ENCODE peak calls at places on chromosomes 6 and 20, in seven cellular contexts. Z, D, K, V, Q, G and A are unnamed samples.

GRCh38 chr20:44050925-44051660 is 135.9 kb downstream of the JPH2 start:
- DNase-seq in V (no peak), K (no peak), Z (peak; percentile 68), D (peak; percentile 24), G (no peak), Q (peak; percentile 33), A (peak; percentile 51)

GRCh38 chr20:50224553-50225255 is 34.1 kb downstream of the CEBPB start:
- DNase-seq in Q (no peak), Z (peak; percentile 93), V (peak; percentile 17), D (peak; percentile 42), K (peak; percentile 35), G (peak; percentile 47), A (no peak)

GRCh38 chr6:15245361-15246216 is at the start of gene JARID2:
- DNase-seq in Q (peak; percentile 93), K (peak; percentile 97), V (peak; percentile 99), Z (peak; percentile 99), D (peak; percentile 99), G (peak; percentile 98), A (peak; percentile 99)

GRCh38 chr20:45347936-45348809 is at the start of gene SDC4:
- DNase-seq in Z (peak; percentile 84), D (peak; percentile 80), G (peak; percentile 69), Q (peak; percentile 63), V (no peak), K (peak; percentile 86), A (peak; percentile 83)

GRCh38 chr6:151321438-151321837 is 69.9 kb downstream of the ZBTB2 start:
- DNase-seq in G (no peak), Q (no peak), D (no peak), K (no peak), V (no peak), Z (no peak), A (no peak)

GRCh38 chr6:112571886-112572285 is 224.8 kb downstream of the RFPL4B start:
- DNase-seq in V (no peak), D (no peak), K (no peak), Z (no peak), Q (no peak), G (no peak), A (no peak)

GRCh38 chr6:139490482-139490881 is 116.0 kb upstream of the CITED2 start:
- DNase-seq in Q (no peak), V (peak; percentile 67), K (no peak), Z (no peak), G (no peak), D (peak; percentile 37), A (no peak)

GRCh38 chr6:2733324-2733723 is 17.4 kb downstream of the MYLK4 start:
- DNase-seq in Q (no peak), K (peak; percentile 82), Z (no peak), D (peak; percentile 39), G (no peak), V (peak; percentile 98), A (peak; percentile 90)

GRCh38 chr20:64192406-64192805 is 28.2 kb downstream of the MYT1 start:
- DNase-seq in G (peak; percentile 75), V (no peak), Q (peak; percentile 74), Z (no peak), D (no peak), K (no peak), A (no peak)

GRCh38 chr6:161436106-161436876 is 162.4 kb upstream of the AGPAT4 start:
- DNase-seq in K (no peak), Z (no peak), G (no peak), D (no peak), V (no peak), Q (no peak), A (no peak)

GRCh38 chr6:42390228-42390934 is 61.3 kb downstream of the TRERF1 start:
- DNase-seq in K (no peak), G (no peak), Q (no peak), D (no peak), V (no peak), Z (peak; percentile 40), A (no peak)

GRCh38 chr6:144897441-144897921 is 612.3 kb downstream of the UTRN start:
- DNase-seq in Q (no peak), G (no peak), Z (no peak), V (no peak), D (no peak), K (no peak), A (no peak)

GRCh38 chr6:44464527-44465310 is 77.2 kb downstream of the CDC5L start:
- DNase-seq in V (no peak), Q (peak; percentile 33), D (no peak), Z (no peak), G (peak; percentile 12), K (no peak), A (no peak)

GRCh38 chr6:38307730-38308129 is 332.0 kb downstream of the BTBD9 start:
- DNase-seq in G (no peak), Z (no peak), V (peak; percentile 1), Q (no peak), D (no peak), K (no peak), A (no peak)

GRCh38 chr6:138226701-138227315 is 8.5 kb upstream of the PBOV1 start:
- DNase-seq in D (no peak), Q (no peak), G (no peak), V (no peak), K (no peak), Z (no peak), A (no peak)

GRCh38 chr20:62367136-62367482 is at the start of gene LAMA5:
- DNase-seq in K (peak; percentile 87), D (peak; percentile 72), Z (no peak), V (no peak), Q (no peak), G (peak; percentile 79), A (no peak)

GRCh38 chr20:62364911-62365736 is 2.0 kb downstream of the LAMA5 start:
- DNase-seq in K (no peak), Z (no peak), G (no peak), V (no peak), Q (peak; percentile 45), D (peak; percentile 56), A (no peak)

GRCh38 chr20:62367483-62368302 is 581 bp upstream of the LAMA5 start:
- DNase-seq in D (peak; percentile 60), G (peak; percentile 70), K (no peak), Z (no peak), V (peak; percentile 21), Q (peak; percentile 83), A (no peak)

GRCh38 chr20:62365814-62366369 is 1.2 kb downstream of the LAMA5 start:
- DNase-seq in Q (no peak), V (no peak), D (no peak), Z (no peak), G (peak; percentile 67), K (peak; percentile 89), A (no peak)

DNA sequence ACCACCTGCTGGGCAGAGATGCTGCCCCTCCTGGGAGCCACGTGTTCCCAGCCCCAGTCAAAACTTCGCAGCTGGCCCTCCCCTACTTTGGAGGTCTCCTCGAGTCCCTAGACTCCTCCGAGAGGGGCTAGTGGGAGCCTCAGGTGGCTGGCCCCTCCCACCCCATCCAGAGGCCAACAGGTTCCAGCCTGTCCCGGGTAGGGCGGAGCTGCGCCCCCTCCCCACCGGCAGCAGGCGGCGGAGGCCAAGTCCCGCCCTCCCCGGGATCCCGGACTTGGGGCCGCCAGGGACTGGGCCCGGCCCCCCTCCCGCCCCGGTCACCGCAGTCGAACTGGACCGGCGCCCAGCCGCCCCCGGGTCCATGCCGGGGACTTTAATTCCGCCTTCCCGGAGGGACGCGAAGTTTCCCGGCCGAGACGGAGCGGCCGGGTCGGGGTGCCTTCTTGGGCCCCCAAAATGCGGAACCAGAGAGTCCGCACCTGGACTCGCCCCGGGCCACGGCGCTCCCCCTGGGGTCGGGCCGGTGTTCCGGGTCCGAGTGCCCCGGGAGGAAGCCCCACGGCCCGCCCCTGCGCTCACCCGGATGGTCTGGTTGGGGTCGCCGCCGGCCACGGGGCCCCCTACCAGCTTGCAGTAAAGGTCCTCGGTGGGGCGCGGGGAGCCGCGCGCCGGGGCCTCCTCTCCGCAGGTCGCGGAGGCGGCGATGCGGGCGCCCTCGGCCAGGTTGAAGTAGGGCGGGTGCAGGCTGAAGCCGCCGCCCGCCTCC is 559 bp downstream of the LAMA5 start:
- DNase-seq in V (no peak), Q (peak; percentile 85), G (peak; percentile 91), D (no peak), K (peak; percentile 83), Z (no peak), A (no peak)
- H3K4me3 ChIP-seq in V (peak overlapping the region; percentile 38), Q (peak overlapping the region; percentile 94), G (peak overlapping the region; percentile 88), D (peak overlapping the region; percentile 90), K (peak overlapping the region; percentile 78), Z (peak overlapping the region; percentile 83), A (peak overlapping the region; percentile 76)

DNA sequence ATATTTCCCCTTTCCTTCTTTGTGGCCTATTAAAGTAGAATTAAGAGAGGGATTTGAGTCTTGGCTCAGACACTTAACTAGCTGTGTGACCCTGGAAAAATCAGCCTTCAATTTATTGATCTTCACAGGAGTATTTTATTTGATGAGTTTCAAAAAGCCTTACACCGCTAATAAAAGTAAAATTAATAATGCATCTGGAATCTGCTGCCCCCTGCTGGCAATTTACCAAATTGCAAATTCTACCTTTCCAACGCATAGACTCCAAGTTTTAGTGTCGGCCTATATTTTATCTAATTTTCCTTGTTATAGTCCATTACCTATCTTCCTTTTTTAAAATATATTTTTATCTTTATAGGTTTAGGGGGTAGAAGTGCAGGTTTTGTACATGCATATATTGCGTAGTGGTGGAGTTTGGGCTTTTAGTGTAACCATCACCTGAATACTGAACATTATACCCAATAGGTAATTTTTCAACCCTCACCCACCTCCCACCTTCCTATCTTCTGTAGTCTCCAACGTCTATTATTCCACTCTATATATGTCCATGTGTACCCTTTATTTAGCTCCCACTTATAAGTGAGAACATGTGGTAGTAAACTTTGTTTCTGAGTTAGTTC is 46.3 kb downstream of the GOPC start:
- DNase-seq in G (peak; percentile 40), K (no peak), Z (no peak), Q (peak; percentile 74), V (peak; percentile 11), D (peak; percentile 66), A (no peak)
- TF ChIP-seq POLR2AphosphoS5 in G (no peak), K (no peak), Z (no peak), Q (no peak), V (no peak), D (no peak), A (no peak)

DNA sequence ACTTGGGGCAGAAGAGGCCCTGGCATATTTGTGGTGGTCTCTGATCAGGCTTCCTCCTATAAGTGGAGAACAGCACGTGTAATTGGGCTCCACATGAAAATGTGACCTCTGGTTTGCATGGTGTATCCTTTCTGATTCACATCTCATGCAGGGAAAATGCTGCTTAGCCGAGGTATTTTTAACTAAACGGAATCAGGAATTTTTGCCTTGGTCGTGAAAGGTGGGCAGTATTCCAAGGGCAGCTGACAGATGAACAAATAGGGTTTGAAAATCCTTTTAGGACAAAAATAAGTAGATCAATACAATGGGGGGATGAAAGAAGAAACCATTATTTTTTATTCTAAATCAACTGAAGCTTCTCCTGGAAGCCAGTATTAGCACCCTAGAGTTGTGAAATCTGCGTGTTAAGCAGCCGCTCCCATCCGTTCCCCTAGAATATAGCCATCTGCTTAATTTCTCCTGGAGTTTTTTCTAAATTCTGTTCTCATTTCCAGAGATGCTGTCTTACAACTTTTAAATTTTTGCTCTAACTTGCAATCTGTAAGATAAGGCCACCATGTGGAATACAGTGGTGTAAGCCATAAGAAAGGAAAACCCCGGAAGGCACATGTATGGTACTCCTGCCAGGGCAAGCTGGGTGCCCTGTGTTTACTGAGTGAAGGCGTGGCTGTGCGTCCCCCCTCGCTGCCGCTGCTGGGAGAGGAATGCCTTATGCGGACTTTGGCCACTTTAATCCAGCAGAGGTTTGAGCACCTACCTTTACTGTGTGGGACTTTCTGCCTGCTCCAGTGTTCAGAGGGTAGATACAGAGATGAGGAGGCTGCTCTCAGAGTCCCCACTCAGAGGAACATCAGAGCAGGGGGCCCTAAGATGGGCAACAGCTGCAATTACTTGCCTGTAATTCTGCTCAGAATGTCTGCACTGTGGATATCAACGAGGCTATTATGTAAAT is 52.4 kb downstream of the SYNJ2 start:
- DNase-seq in Q (no peak), D (peak; percentile 77), Z (no peak), V (no peak), K (no peak), G (no peak), A (no peak)
- TF ChIP-seq CTCF in Q (no peak), D (no peak), Z (no peak), V (no peak), K (no peak), G (no peak), A (no peak)

GRCh38 chr6:31538805-31539400 is 2.9 kb downstream of the DDX39B start:
- DNase-seq in G (no peak), Z (no peak), D (no peak), V (no peak), Q (no peak), K (no peak), A (no peak)
- H3K4me3 ChIP-seq in G (peak overlapping the region; percentile 80), Z (peak overlapping the region; percentile 72), D (no peak overlapping the region), V (no peak overlapping the region), Q (peak overlapping the region; percentile 75), K (peak overlapping the region; percentile 76), A (peak overlapping the region; percentile 74)